ENCODE peak calls at places on chromosomes 2 and 18, in nine cellular contexts. Z is cardiac fibroblast, E is dorsolateral prefrontal cortex, T is fibroblast of mammary gland, O is fibroblast of lung, J is BJ, P is kidney epithelial cell, D is ovary, F is brain microvascular endothelial cell. N is an unnamed sample.
A peak's percentile ranks its signal among the peaks of the same experiment; 100 is the strongest.

GRCh38 chr2:216554755-216555154 is 56.1 kb downstream of the RPL37A start:
- DNase-seq in Z (no peak), E (no peak), T (no peak), O (no peak), J (no peak), P (no peak), D (no peak), F (no peak), N (no peak)

GRCh38 chr18:32067375-32068167 is 24.1 kb upstream of the RNF138 start:
- DNase-seq in Z (no peak), E (no peak), T (no peak), O (no peak), J (no peak), P (no peak), D (no peak), F (no peak), N (no peak)

GRCh38 chr18:65788373-65788772 is 37.6 kb downstream of the CDH7 start:
- DNase-seq in Z (no peak), E (no peak), T (no peak), O (no peak), J (no peak), P (no peak), D (no peak), F (no peak), N (no peak)

GRCh38 chr2:31523871-31524492 is 56.8 kb downstream of the SRD5A2 start:
- DNase-seq in Z (peak; percentile 65), E (no peak), T (peak; percentile 73), O (peak; percentile 25), J (no peak), P (no peak), D (no peak), F (peak; percentile 75), N (no peak)

GRCh38 chr2:23207871-23208270 is 177.1 kb upstream of the KLHL29 start:
- DNase-seq in Z (no peak), E (no peak), T (peak; percentile 12), O (no peak), J (no peak), P (no peak), D (no peak), F (no peak), N (no peak)

GRCh38 chr18:13725566-13726227 is 661 bp downstream of the FAM210A start:
- DNase-seq in Z (peak; percentile 12), E (no peak), T (peak; percentile 20), O (peak; percentile 8), J (no peak), P (no peak), D (no peak), F (no peak), N (no peak)

GRCh38 chr2:60565472-60565871 is 12.0 kb upstream of the BCL11A start:
- DNase-seq in Z (peak; percentile 35), E (no peak), T (no peak), O (peak; percentile 30), J (no peak), P (no peak), D (no peak), F (no peak), N (no peak)

GRCh38 chr2:174336403-174337336 is 1.9 kb downstream of the SP9 start:
- DNase-seq in Z (no peak), E (no peak), T (no peak), O (no peak), J (no peak), P (no peak), D (no peak), F (no peak), N (no peak)

DNA sequence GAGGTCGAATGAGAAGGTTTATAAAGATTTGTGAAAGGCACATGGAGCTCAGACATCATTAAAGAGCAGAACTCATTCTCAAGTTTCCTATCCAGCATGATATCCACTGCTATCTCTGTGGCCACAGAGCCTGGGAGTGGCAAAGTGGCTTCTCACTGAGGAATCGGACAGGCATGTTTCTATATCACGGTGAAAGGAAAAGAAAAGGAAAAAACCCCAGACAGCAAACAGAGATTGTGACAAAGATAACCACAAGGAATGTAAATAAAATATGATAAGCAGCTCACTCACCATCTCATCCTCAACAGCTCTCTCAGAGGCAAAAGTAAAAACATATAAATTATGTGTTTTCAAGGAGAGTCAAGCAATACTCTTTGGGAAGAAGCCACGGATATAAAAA is 2.5 kb downstream of the PID1 start:
- DNase-seq in Z (no peak), E (no peak), T (no peak), O (peak; percentile 59), J (no peak), P (no peak), D (no peak), F (peak; percentile 44), N (no peak)
- H3K4me3 ChIP-seq in Z (peak overlapping the region; percentile 86), E (no peak overlapping the region), T (no peak overlapping the region), O (peak overlapping the region; percentile 80), J (no peak overlapping the region), P (no peak overlapping the region), D (peak overlapping the region; percentile 82), F (no peak overlapping the region), N (peak overlapping the region; percentile 62)

GRCh38 chr2:95052804-95053535 is 27.5 kb downstream of the MAL start:
- DNase-seq in Z (no peak), E (no peak), T (no peak), O (no peak), J (no peak), P (no peak), D (no peak), F (no peak), N (no peak)

GRCh38 chr2:95052301-95052700 is 26.8 kb downstream of the MAL start:
- DNase-seq in Z (no peak), E (no peak), T (no peak), O (no peak), J (no peak), P (peak; percentile 72), D (no peak), F (no peak), N (no peak)

GRCh38 chr2:95051636-95052035 is 26.1 kb downstream of the MAL start:
- DNase-seq in Z (no peak), E (no peak), T (no peak), O (no peak), J (no peak), P (no peak), D (no peak), F (no peak), N (no peak)

GRCh38 chr2:95054016-95054415 is 28.5 kb downstream of the MAL start:
- DNase-seq in Z (no peak), E (no peak), T (no peak), O (no peak), J (no peak), P (no peak), D (no peak), F (no peak), N (no peak)

DNA sequence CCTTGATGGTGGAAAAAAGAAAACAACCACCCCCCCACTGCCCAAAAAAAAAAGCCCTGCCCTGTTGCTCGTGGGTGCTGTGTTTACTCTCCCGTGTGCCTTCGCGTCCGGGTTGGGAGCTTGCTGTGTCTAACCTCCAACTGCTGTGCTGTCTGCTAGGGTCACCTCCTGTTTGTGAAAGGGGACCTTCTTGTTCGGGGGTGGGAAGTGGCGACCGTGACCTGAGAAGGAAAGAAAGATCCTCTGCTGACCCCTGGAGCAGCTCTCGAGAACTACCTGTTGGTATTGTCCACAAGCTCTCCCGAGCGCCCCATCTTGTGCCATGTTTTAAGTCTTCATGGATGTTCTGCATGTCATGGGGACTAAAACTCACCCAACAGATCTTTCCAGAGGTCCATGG is 28.0 kb downstream of the MAL start:
- DNase-seq in Z (no peak), E (no peak), T (no peak), O (no peak), J (no peak), P (no peak), D (no peak), F (no peak), N (no peak)
- TF ChIP-seq CTCF in Z (no peak), E (no peak), T (no peak), O (no peak), J (no peak), P (peak; percentile 30), D (no peak), F (no peak), N (no peak)

DNA sequence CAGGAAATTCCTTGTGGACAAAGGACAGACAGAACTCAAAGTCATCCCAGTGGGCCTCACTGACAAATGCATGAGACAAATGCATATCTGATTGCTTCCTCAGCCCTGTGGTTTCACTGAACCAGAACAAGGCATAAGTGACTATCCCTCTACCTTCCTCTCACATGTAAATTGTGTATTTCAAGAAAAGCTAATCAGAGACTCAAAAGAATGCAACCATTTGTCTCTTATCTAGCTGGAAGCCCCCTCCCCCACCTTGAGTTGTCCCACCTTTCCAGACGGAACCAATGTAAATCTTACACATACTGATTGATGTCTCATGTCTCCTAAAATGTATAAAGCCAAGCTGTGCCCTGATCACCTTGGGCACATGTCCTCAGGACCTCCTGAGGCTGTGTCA is 102.0 kb upstream of the TMEM200C start:
- DNase-seq in Z (no peak), E (no peak), T (no peak), O (no peak), J (no peak), P (no peak), D (no peak), F (no peak), N (no peak)
- H3K4me3 ChIP-seq in Z (no peak overlapping the region), E (no peak overlapping the region), T (no peak overlapping the region), O (no peak overlapping the region), J (no peak overlapping the region), P (no peak overlapping the region), D (no peak overlapping the region), F (no peak overlapping the region), N (no peak overlapping the region)

DNA sequence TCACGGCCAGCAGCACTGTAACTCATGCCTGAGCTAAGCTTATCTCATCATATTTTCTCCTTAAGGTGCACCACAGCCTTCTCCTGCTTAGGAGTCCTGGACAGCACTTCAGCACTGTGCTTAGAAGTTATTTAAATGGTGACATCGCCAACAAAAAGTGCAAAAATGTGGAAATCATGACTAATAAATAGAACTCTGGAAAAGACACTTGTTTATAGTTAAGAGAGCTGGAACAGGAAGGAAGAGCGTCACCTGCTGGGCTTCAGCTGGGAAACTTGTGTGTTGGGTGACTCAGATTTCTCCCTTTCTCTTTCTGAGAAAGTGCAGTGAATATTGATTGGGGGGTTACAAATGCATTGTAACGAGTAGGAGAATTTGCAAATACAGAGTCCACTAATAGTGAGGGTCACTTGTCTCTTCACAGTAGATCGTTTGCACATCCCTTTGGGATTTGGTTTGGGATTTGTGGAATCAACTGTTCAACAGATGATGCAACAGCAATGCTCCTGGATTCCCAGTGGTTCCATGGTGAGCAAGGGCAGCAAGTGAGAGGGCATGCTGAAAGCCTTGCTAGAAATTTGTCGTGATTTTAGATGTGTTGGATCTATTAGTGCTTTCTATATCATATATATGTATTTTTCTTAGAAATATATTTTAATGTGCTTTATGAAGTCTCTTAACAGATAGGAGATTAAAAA is 84.2 kb downstream of the DOK6 start:
- DNase-seq in Z (no peak), E (no peak), T (peak; percentile 73), O (peak; percentile 61), J (peak; percentile 29), P (peak; percentile 2), D (no peak), F (peak; percentile 25), N (no peak)
- TF ChIP-seq CTCF in Z (peak; percentile 19), E (no peak), T (peak; percentile 55), O (peak; percentile 23), J (peak; percentile 51), P (peak; percentile 13), D (no peak), F (no peak), N (no peak)

DNA sequence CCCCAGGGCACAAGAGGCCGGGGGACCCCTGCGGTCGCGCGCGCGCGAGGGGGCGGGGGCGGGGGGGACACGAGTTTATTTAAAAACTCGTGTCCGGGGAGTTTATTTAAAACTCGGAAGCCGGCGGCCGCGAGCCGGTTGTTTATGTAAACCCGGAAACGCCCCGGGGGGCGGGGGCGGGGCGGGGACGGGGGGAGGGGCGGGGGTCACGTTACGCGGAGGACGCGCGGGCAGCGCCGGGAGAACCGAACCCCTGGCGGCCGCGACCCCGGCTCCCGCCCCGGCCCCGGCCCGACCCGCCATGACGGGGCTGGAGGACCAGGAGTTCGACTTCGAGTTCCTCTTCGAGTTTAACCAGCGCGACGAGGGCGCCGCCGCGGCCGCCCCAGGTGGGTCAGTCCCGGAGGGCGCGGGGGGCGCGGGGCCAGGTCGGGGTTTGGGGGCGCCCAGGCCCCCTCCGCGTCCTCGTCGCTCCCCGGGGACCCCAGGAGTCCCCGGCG is 4.4 kb downstream of the NFATC1 start:
- DNase-seq in Z (peak; percentile 53), E (peak; percentile 46), T (no peak), O (no peak), J (no peak), P (no peak), D (peak; percentile 73), F (no peak), N (peak; percentile 69)
- H3K4me3 ChIP-seq in Z (peak overlapping the region; percentile 59), E (peak overlapping the region; percentile 46), T (peak overlapping the region; percentile 42), O (peak overlapping the region; percentile 17), J (peak overlapping the region; percentile 57), P (peak overlapping the region; percentile 41), D (peak overlapping the region; percentile 84), F (peak overlapping the region; percentile 35), N (peak overlapping the region; percentile 56)

N was measured in heart left ventricle.